ENCODE peak calls at places on chromosomes 4 and X, in seven cellular contexts. D, I, Z, A, F, S and P are unnamed samples.

GRCh38 chr4:81421346-81422218 is 50.1 kb downstream of the RASGEF1B start:
- DNase-seq in S (no peak), F (peak), D (peak), A (no peak), Z (no peak), I (no peak), P (peak)

GRCh38 chrX:115232933-115233496 is 881 bp downstream of the LRCH2 start:
- DNase-seq in I (no peak), S (no peak), D (peak), F (no peak), Z (no peak), A (no peak), P (no peak)

GRCh38 chr4:17535906-17536305 is 20.9 kb downstream of the CLRN2 start:
- DNase-seq in I (no peak), D (peak), S (no peak), F (no peak), Z (no peak), A (no peak), P (no peak)

GRCh38 chrX:9729161-9729885 is 36.3 kb downstream of the GPR143 start:
- DNase-seq in Z (no peak), D (peak), F (no peak), I (no peak), A (no peak), S (no peak), P (no peak)

GRCh38 chr4:53644607-53645006 is 53.3 kb upstream of the LNX1 start:
- DNase-seq in F (peak), S (no peak), I (no peak), D (no peak), A (no peak), Z (no peak), P (no peak)

GRCh38 chr4:5636766-5637670 is 71.3 kb downstream of the EVC2 start:
- DNase-seq in D (no peak), S (no peak), F (peak), Z (no peak), I (no peak), A (no peak), P (no peak)

GRCh38 chrX:72107320-72107719 is 24.4 kb downstream of the RTL5 start:
- DNase-seq in I (no peak), A (no peak), S (no peak), F (peak), Z (no peak), D (peak), P (no peak)

GRCh38 chr4:24488399-24489164 is 95.8 kb downstream of the DHX15 start:
- DNase-seq in D (peak), S (peak), I (peak), F (peak), A (peak), Z (no peak), P (peak)

GRCh38 chrX:51836823-51837222 is 56.6 kb upstream of the MAGED1 start:
- DNase-seq in Z (no peak), A (no peak), F (no peak), D (no peak), I (no peak), S (no peak), P (no peak)

GRCh38 chrX:153900806-153901752 is 3.4 kb upstream of the AVPR2 start:
- DNase-seq in F (peak), A (peak), S (peak), I (no peak), Z (peak), D (peak), P (peak)

GRCh38 chr4:178462710-178463109 is 1020.5 kb upstream of the AGA start:
- DNase-seq in S (no peak), A (no peak), D (no peak), F (peak), Z (no peak), I (no peak), P (no peak)

GRCh38 chrX:9310596-9310995 is 154.3 kb upstream of the TBL1X start:
- DNase-seq in I (no peak), F (peak), Z (no peak), D (peak), S (no peak), A (no peak), P (no peak)